ENCODE peak calls at places on chromosomes 6 and 20, in five cellular contexts. Z is adrenal gland, W is fibroblast of mammary gland, S is cardiac muscle cell, I is colonic mucosa. M is an unnamed sample.

GRCh38 chr6:165049362-165049761 is 260.0 kb downstream of the C6orf118 start:
- DNase-seq in S (peak), Z (no peak), I (no peak), W (peak), M (no peak)

GRCh38 chr20:31595654-31596411 is 9.3 kb upstream of the ID1 start:
- DNase-seq in W (peak), S (peak), I (peak), Z (peak), M (no peak)

GRCh38 chr6:163863565-163863964 is 449.0 kb downstream of the QKI start:
- DNase-seq in S (no peak), Z (no peak), I (no peak), W (no peak), M (no peak)

GRCh38 chr6:45438849-45439406 is 61.2 kb upstream of the SUPT3H start:
- DNase-seq in Z (no peak), S (no peak), W (peak), I (no peak), M (peak)

GRCh38 chr20:22807045-22807444 is 222.7 kb upstream of the FOXA2 start:
- DNase-seq in S (no peak), W (no peak), I (no peak), Z (no peak), M (no peak)

GRCh38 chr6:30490031-30490876 is 945 bp downstream of the HLA-E start:
- DNase-seq in W (peak), Z (peak), I (peak), S (peak), M (no peak)

GRCh38 chr6:20211941-20212391 is 303 bp downstream of the MBOAT1 start:
- DNase-seq in W (no peak), I (peak), S (peak), Z (no peak), M (no peak)

GRCh38 chr6:168193816-168194701 is 115.0 kb upstream of the FRMD1 start:
- DNase-seq in W (no peak), Z (no peak), S (no peak), I (no peak), M (no peak)

GRCh38 chr6:33672808-33673207 is 38.7 kb downstream of the UQCC2 start:
- DNase-seq in I (peak), S (no peak), Z (peak), W (peak), M (peak)

GRCh38 chr6:75266716-75267291 is 17.8 kb downstream of the TMEM30A start:
- DNase-seq in S (peak), W (peak), I (no peak), Z (no peak), M (no peak)

GRCh38 chr6:156780117-156780641 is 3.0 kb downstream of the ARID1B start:
- DNase-seq in W (peak), S (peak), I (peak), Z (peak), M (peak)

GRCh38 chr6:9502991-9503761 is 911.7 kb downstream of the TFAP2A start:
- DNase-seq in W (peak), I (no peak), S (no peak), Z (no peak), M (peak)

GRCh38 chr6:42693725-42694323 is 28.6 kb downstream of the PRPH2 start:
- DNase-seq in I (no peak), W (no peak), S (no peak), Z (no peak), M (no peak)

GRCh38 chr20:29427201-29428060 is 1830.0 kb upstream of the DEFB115 start:
- DNase-seq in W (no peak), Z (no peak), I (peak), S (no peak), M (no peak)

GRCh38 chr6:124436803-124437202 is 525.4 kb upstream of the RNF217 start:
- DNase-seq in S (no peak), W (no peak), Z (no peak), I (no peak), M (no peak)

GRCh38 chr6:137416376-137417109 is 77.7 kb downstream of the OLIG3 start:
- DNase-seq in Z (no peak), S (peak), I (no peak), W (peak), M (no peak)

GRCh38 chr6:3135668-3136297 is 17.3 kb downstream of the BPHL start:
- DNase-seq in Z (no peak), I (peak), W (no peak), S (no peak), M (no peak)

GRCh38 chr6:24448828-24449525 is 40.4 kb downstream of the GPLD1 start:
- DNase-seq in Z (no peak), W (no peak), I (no peak), S (no peak), M (no peak)

GRCh38 chr6:33259032-33259431 is 12.6 kb downstream of the VPS52 start:
- DNase-seq in Z (no peak), W (no peak), S (no peak), I (no peak), M (no peak)

DNA sequence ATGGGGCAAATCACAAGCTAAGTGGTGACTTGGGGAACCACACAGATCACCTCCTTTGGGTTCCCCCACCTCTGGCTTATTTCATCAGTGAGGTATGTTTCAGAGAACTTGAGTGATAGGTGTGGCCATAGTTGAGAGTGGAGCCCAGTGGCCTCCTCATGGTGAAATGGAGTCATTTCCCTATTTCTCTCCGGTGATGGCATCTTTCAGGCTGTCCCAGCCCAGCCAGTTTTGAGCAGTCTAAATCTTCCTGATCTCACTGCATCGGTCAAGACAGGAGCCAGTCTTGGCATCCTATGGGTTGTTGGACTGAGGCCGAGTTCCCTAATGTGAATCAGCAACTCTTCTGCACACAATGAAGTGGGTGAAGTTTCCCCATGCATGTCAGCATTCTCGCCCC is 132.4 kb downstream of the EYA2 start:
- DNase-seq in Z (no peak), W (no peak), S (no peak), I (no peak), M (no peak)
- TF ChIP-seq CTCF in Z (no peak), W (no peak), S (no peak), I (no peak), M (no peak)

GRCh38 chr6:26422329-26422728 is 18.0 kb upstream of the BTN3A3 start:
- DNase-seq in S (no peak), Z (no peak), W (no peak), I (no peak), M (no peak)
- H3K4me3 ChIP-seq in S (peak), Z (no peak), W (peak), I (peak), M (peak)

GRCh38 chr6:134175532-134176282 is 123.3 kb upstream of the SLC2A12 start:
- DNase-seq in S (peak), I (peak), W (peak), Z (peak), M (no peak)

GRCh38 chr6:134173936-134174789 is 121.7 kb upstream of the SLC2A12 start:
- DNase-seq in S (peak), Z (peak), I (peak), W (peak), M (peak)

GRCh38 chr6:134176283-134176975 is 124.0 kb upstream of the SLC2A12 start:
- DNase-seq in S (peak), Z (peak), I (peak), W (peak), M (no peak)

GRCh38 chr6:134173007-134173690 is 120.7 kb upstream of the SLC2A12 start:
- DNase-seq in W (peak), I (no peak), Z (no peak), S (no peak), M (no peak)

DNA sequence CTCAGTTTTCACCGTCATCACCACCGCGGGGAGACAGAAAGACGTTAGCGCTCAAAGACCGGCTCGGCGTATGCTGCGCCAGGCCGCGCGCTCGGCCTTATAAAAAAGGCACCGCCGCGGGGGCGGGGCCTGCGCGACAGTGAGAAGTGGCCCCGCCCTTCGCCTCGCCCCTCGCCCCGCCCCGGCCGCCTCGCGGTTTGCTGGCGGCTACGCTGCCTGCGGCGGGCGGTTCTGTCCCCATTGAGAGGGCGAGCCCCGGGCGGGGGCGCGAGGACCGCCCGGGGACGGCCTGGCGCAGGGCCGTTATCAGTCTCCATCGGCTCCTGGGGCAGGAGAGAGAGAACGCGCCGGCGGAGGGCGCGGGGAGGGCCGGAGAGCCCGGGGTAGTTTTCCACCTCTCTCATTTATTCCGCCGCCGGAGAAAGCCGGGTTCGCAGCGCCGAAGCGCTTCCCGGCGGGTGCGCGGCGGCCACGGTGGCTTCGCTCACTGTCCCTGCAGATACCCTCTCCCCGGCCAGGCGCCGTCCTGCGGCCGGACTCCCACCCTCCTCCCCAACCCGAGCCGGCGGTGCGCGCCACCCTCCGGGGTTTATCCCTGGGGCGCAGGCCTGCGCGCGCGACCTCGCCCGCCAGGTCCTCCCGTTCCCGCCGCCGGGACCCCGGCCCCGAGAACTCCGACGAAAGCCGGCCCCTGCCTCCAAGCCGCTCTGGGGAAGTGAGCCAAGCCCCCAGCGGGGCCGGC is 122.5 kb upstream of the SLC2A12 start:
- DNase-seq in W (peak), S (peak), I (peak), Z (peak), M (peak)
- TF ChIP-seq CTCF in W (no peak), S (no peak), I (no peak), Z (peak), M (no peak)

GRCh38 chr6:125789167-125789566 is 1.6 kb upstream of the NCOA7 start:
- DNase-seq in Z (no peak), I (no peak), S (no peak), W (no peak), M (no peak)
- H3K4me3 ChIP-seq in Z (no peak), I (no peak), S (no peak), W (no peak), M (no peak)

GRCh38 chr6:29051680-29052079 is 6.7 kb upstream of the OR2W1 start:
- DNase-seq in I (no peak), Z (no peak), S (no peak), W (no peak), M (no peak)
- TF ChIP-seq CTCF in I (no peak), Z (no peak), S (no peak), W (no peak), M (no peak)

GRCh38 chr20:35776513-35777101 is 4.8 kb downstream of the PHF20 start:
- DNase-seq in W (peak), I (peak), S (no peak), Z (peak), M (no peak)

GRCh38 chr20:35772563-35773058 is 796 bp downstream of the PHF20 start:
- DNase-seq in Z (no peak), W (no peak), I (no peak), S (no peak), M (no peak)

GRCh38 chr20:35771367-35771688 is 487 bp upstream of the PHF20 start:
- DNase-seq in W (no peak), S (no peak), I (no peak), Z (no peak), M (no peak)

GRCh38 chr20:35771689-35772562 is at the start of gene PHF20:
- DNase-seq in Z (peak), W (peak), S (peak), I (peak), M (peak)

GRCh38 chr20:35773154-35773751 is 1.4 kb downstream of the PHF20 start:
- DNase-seq in I (peak), W (peak), S (no peak), Z (no peak), M (no peak)
- H3K4me3 ChIP-seq in I (peak), W (peak), S (peak), Z (no peak), M (peak)

DNA sequence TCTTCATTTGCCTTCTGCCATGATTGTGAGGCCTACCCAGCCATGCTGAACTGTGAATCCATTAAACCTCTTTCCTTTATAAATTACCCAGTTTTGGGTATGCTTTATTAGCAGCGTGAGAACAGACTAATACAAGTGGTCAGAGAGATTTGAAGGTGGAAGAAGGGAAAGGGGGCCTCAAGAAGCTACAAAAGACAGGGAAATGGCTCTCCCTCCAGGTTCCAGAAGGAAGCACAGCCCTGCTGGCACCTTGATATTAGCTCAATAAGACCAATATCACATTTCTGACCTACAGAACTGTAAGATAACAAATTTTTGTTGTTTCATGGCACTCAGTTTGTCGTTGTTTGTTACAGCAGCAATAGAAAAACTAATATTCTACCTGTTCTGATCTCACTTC is 536.5 kb upstream of the MARCKS start:
- DNase-seq in Z (no peak), W (no peak), S (no peak), I (no peak), M (no peak)
- TF ChIP-seq CTCF in Z (no peak), W (no peak), S (no peak), I (no peak), M (no peak)

DNA sequence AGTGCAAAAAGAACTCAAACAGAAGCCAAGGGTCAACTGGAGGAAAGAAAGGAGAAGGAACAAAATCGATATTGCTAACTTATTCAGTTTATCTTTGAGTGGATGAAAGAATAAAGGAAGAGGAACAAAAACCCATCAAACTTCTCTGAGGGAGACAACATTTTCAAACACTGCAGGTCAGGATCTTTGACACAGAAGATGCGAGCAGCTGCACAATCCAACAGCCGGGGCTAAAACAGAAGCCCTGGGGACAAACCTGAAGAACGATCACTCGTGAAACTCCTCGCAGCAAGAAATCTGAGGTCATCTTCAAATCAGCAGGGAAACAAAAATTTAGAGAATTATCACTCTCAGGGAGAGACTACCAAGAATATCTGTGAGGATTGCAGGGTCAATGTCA is 14.2 kb downstream of the SLC23A2 start:
- DNase-seq in I (no peak), S (no peak), W (no peak), Z (no peak), M (no peak)
- H3K4me3 ChIP-seq in I (no peak), S (no peak), W (no peak), Z (no peak), M (no peak)

DNA sequence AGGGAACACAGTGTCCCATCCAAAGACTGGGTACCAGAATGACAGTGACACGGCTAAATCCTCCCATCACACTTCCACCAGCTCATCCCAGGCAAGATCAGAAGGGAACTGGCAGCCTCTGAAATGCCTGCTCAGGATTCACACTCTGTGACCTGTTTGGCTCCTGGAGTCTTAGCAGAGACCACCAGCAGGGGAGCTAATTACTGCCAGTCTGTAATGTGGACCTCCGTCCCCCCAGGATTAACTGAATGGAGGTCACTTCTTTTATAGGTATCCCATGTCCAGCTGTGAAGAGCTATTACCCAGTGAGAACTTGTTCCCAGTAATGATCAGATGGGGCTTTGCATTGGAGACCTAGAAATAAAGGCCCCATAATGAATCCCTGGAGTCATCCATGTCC is 45.2 kb downstream of the DEFB114 start:
- DNase-seq in Z (no peak), I (no peak), W (no peak), S (no peak), M (no peak)
- TF ChIP-seq CTCF in Z (no peak), I (no peak), W (no peak), S (no peak), M (no peak)

GRCh38 chr6:154479388-154480143 is 30.9 kb downstream of the CNKSR3 start:
- DNase-seq in Z (no peak), W (peak), S (no peak), I (no peak), M (no peak)
- H3K4me3 ChIP-seq in Z (no peak), W (no peak), S (no peak), I (no peak), M (no peak)

M was measured in kidney epithelial cell.